ENCODE peak calls at places on chromosomes 1 and 21, in seven cellular contexts. K is heart left ventricle; V is Peyer's patch; H is CD8-positive, alpha-beta memory T cell; A is effector memory CD4-positive, alpha-beta T cell; Z is esophagus muscularis mucosa; M is A549. C is an unnamed sample. For H3K4me1, the result is how much of the 10 kb centered on the place peaks cover.

GRCh38 chr1:21323091-21323490 is 32.8 kb upstream of the ECE1 start:
- DNase-seq in K (no peak), V (no peak), H (no peak), A (no peak), Z (no peak), M (peak), C (peak)

GRCh38 chr1:216750031-216750627 is 26.9 kb upstream of the ESRRG start:
- DNase-seq in K (no peak), V (no peak), H (no peak), A (no peak), Z (no peak), M (no peak), C (no peak)

GRCh38 chr1:30852026-30852425 is 56.5 kb downstream of the SDC3 start:
- DNase-seq in K (peak), V (peak), H (no peak), A (no peak), Z (no peak), M (no peak), C (no peak)

GRCh38 chr1:36863500-36863899 is 170.8 kb downstream of the GRIK3 start:
- DNase-seq in K (no peak), V (no peak), H (no peak), A (no peak), Z (no peak), M (no peak), C (no peak)

GRCh38 chr1:203041351-203041932 is 15.2 kb downstream of the PPFIA4 start:
- DNase-seq in K (no peak), V (peak), H (no peak), A (no peak), Z (no peak), M (no peak), C (peak)

GRCh38 chr1:192311281-192311680 is 5.5 kb upstream of the RGS21 start:
- DNase-seq in K (no peak), V (no peak), H (no peak), A (no peak), Z (no peak), M (no peak), C (no peak)

GRCh38 chr1:110606784-110607662 is 865 bp upstream of the KCNA2 start:
- DNase-seq in K (no peak), V (no peak), H (no peak), A (no peak), Z (no peak), M (no peak), C (no peak)

GRCh38 chr1:206792939-206793607 is 20.8 kb upstream of the IL10 start:
- DNase-seq in K (no peak), V (no peak), H (no peak), A (no peak), Z (no peak), M (no peak), C (no peak)

GRCh38 chr1:162732094-162732493 is 58.4 kb upstream of the HSD17B7 start:
- DNase-seq in K (no peak), V (no peak), H (no peak), A (no peak), Z (no peak), M (no peak), C (no peak)

GRCh38 chr1:219062161-219062560 is 111.5 kb upstream of the LYPLAL1 start:
- DNase-seq in K (no peak), V (no peak), H (no peak), A (no peak), Z (no peak), M (no peak), C (no peak)
- H3K4me1 ChIP-seq in K (under half), V (under half), H (under half), A (under half), Z (under half), M (under half), C (under half)

DNA sequence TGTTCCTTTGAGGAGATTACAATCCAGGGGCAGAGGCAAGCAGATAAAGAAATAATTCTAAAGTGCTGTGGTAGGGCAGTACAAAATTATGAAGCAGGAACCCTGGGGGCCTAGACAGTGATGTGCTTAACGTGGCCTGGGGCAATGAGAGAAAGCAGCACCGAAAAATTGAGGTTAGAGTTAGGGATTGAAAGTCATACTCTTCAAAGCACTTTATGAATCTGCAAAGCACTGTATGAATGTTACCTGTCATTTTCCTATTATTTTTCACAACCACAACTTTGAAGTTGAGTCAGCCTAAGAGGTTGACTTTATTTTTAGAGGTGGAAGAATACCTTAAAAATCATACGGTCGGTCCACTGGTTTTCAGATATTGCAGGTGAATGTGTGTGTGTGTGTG is 183.4 kb upstream of the NFIA start:
- DNase-seq in K (no peak), V (no peak), H (no peak), A (no peak), Z (no peak), M (no peak), C (no peak)
- H3K4me3 ChIP-seq in K (no peak), V (no peak), H (no peak), A (no peak), Z (no peak), M (no peak), C (no peak)

DNA sequence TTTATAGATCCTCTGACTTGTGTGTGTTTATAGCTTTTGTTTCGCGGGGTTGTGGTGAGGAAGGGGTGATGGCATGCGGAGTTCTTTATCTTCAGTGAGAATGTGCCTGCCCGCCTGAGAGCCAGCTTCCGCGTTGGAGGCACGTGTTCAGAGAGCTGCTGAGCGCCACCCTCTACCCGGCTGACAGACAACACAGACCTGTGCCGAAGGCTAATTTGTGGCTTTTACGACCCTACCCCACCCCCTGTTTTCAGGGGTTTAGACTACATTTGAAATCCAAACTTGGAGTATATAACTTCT is 14.4 kb upstream of the CD101 start:
- DNase-seq in K (peak), V (peak), H (peak), A (peak), Z (no peak), M (no peak), C (no peak)
- H3K4me1 ChIP-seq in K (under half), V (under half), H (under half), A (under half), Z (half or more), M (under half), C (under half)

GRCh38 chr21:42656872-42657271 is 3.5 kb downstream of the PDE9A start:
- DNase-seq in K (peak), V (no peak), H (peak), A (no peak), Z (no peak), M (no peak), C (no peak)

GRCh38 chr21:42654179-42654912 is 925 bp downstream of the PDE9A start:
- DNase-seq in K (peak), V (no peak), H (peak), A (no peak), Z (no peak), M (peak), C (no peak)

GRCh38 chr21:42655797-42656770 is 2.7 kb downstream of the PDE9A start:
- DNase-seq in K (peak), V (peak), H (peak), A (no peak), Z (no peak), M (no peak), C (no peak)

GRCh38 chr21:42653492-42654061 is at the start of gene PDE9A:
- DNase-seq in K (peak), V (peak), H (peak), A (no peak), Z (no peak), M (peak), C (peak)

GRCh38 chr21:42654913-42655796 is 1.7 kb downstream of the PDE9A start:
- DNase-seq in K (peak), V (no peak), H (peak), A (no peak), Z (no peak), M (no peak), C (no peak)
- H3K4me3 ChIP-seq in K (peak), V (peak), H (peak), A (peak), Z (peak), M (peak), C (peak)

GRCh38 chr1:91553196-91553595 is 52.5 kb downstream of the CDC7 start:
- DNase-seq in K (no peak), V (no peak), H (no peak), A (no peak), Z (peak), M (no peak), C (no peak)

GRCh38 chr1:91552091-91552490 is 51.4 kb downstream of the CDC7 start:
- DNase-seq in K (no peak), V (no peak), H (no peak), A (no peak), Z (no peak), M (no peak), C (no peak)

GRCh38 chr1:91555074-91555730 is 54.6 kb downstream of the CDC7 start:
- DNase-seq in K (no peak), V (no peak), H (no peak), A (no peak), Z (no peak), M (no peak), C (no peak)

GRCh38 chr1:91550961-91551360 is 50.3 kb downstream of the CDC7 start:
- DNase-seq in K (no peak), V (no peak), H (no peak), A (no peak), Z (no peak), M (no peak), C (no peak)

GRCh38 chr1:91552596-91552995 is 51.9 kb downstream of the CDC7 start:
- DNase-seq in K (no peak), V (no peak), H (no peak), A (no peak), Z (peak), M (no peak), C (no peak)
- H3K4me1 ChIP-seq in K (under half), V (under half), H (half or more), A (half or more), Z (half or more), M (under half), C (under half)

GRCh38 chr1:54273092-54273836 is 73.3 kb downstream of the MRPL37 start:
- DNase-seq in K (no peak), V (no peak), H (no peak), A (no peak), Z (peak), M (no peak), C (peak)
- H3K4me3 ChIP-seq in K (no peak), V (no peak), H (no peak), A (no peak), Z (peak), M (no peak), C (no peak)

DNA sequence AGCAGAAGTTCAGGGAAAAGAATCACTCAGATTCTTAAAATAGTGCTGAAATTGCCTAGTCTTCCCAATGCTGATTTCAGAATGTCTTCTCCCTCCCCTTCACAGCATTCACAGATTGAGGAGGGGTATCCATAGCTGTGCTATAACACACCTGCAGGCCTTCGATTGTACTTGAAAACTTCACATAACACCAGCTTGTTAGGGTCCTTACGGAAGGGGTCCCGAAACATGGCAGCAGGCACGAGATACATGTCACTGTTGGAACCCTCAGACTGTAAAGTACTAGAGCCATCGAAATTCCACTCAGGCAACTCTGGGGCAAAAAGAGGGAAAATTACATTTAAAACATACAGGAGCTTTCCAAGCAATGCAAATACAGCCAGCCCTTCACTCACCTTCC is 4.6 kb downstream of the GLUL start:
- DNase-seq in K (no peak), V (no peak), H (no peak), A (no peak), Z (no peak), M (no peak), C (no peak)
- H3K4me1 ChIP-seq in K (half or more), V (under half), H (under half), A (under half), Z (half or more), M (under half), C (under half)

C was measured in uterus.